ENCODE peak calls at places on chromosomes 16 and 17, in four cellular contexts. O is IMR-90; T is A549; E is CD8-positive, alpha-beta T cell. L is an unnamed sample.

GRCh38 chr17:81018044-81018802 is 16.7 kb upstream of the BAIAP2 start:
- DNase-seq in O (peak), T (no peak), E (peak), L (no peak)

GRCh38 chr16:50534091-50534490 is 14.1 kb upstream of the NKD1 start:
- DNase-seq in O (no peak), T (no peak), E (no peak), L (no peak)

GRCh38 chr17:80663783-80664206 is 119.2 kb downstream of the RPTOR start:
- DNase-seq in O (peak), T (no peak), E (peak), L (peak)

GRCh38 chr17:47695664-47696376 is 1.9 kb downstream of the TBKBP1 start:
- DNase-seq in O (no peak), T (no peak), E (no peak), L (no peak)

GRCh38 chr16:49918257-49918656 is 62.3 kb upstream of the ZNF423 start:
- DNase-seq in O (no peak), T (no peak), E (no peak), L (no peak)

GRCh38 chr16:8571061-8571596 is 19.2 kb downstream of the TMEM114 start:
- DNase-seq in O (peak), T (peak), E (no peak), L (no peak)

GRCh38 chr16:15765880-15766279 is 90.9 kb downstream of the MYH11 start:
- DNase-seq in O (peak), T (peak), E (peak), L (no peak)

GRCh38 chr17:55654821-55655220 is 67.8 kb downstream of the TMEM100 start:
- DNase-seq in O (no peak), T (no peak), E (no peak), L (no peak)

GRCh38 chr17:72394531-72394930 is 273.7 kb downstream of the SOX9 start:
- DNase-seq in O (no peak), T (no peak), E (no peak), L (no peak)

GRCh38 chr16:30748634-30749445 is 615 bp downstream of the PHKG2 start:
- DNase-seq in O (peak), T (peak), E (peak), L (no peak)

GRCh38 chr16:8931864-8932263 is 31.8 kb downstream of the USP7 start:
- DNase-seq in O (peak), T (peak), E (peak), L (no peak)

GRCh38 chr17:58301504-58302150 is 20.9 kb upstream of the MPO start:
- DNase-seq in O (no peak), T (no peak), E (no peak), L (peak)

GRCh38 chr16:11328172-11329079 is 16.8 kb upstream of the RMI2 start:
- DNase-seq in O (peak), T (peak), E (peak), L (peak)

GRCh38 chr17:75105269-75106080 is 4.3 kb upstream of the ARMC7 start:
- DNase-seq in O (peak), T (peak), E (no peak), L (peak)

GRCh38 chr17:8753976-8754440 is 4.3 kb downstream of the SPDYE4 start:
- DNase-seq in O (peak), T (peak), E (no peak), L (no peak)

GRCh38 chr17:2211661-2212327 is 91.8 kb downstream of the SMG6 start:
- DNase-seq in O (no peak), T (no peak), E (no peak), L (no peak)

GRCh38 chr17:72408122-72408382 is 287.2 kb downstream of the SOX9 start:
- DNase-seq in O (no peak), T (no peak), E (no peak), L (no peak)

GRCh38 chr17:51000835-51001638 is 119.6 kb downstream of the SPAG9 start:
- DNase-seq in O (peak), T (peak), E (no peak), L (no peak)

GRCh38 chr16:56332464-56333079 is 92.8 kb downstream of the AMFR start:
- DNase-seq in O (peak), T (peak), E (no peak), L (peak)

GRCh38 chr17:6525731-6526130 is 30.6 kb downstream of the PITPNM3 start:
- DNase-seq in O (no peak), T (no peak), E (no peak), L (no peak)

GRCh38 chr17:16419074-16419928 is 3.9 kb downstream of the TRPV2 start:
- DNase-seq in O (peak), T (peak), E (peak), L (no peak)

GRCh38 chr17:30345527-30346075 is 11.7 kb upstream of the TMIGD1 start:
- DNase-seq in O (no peak), T (no peak), E (no peak), L (no peak)

GRCh38 chr17:50127661-50128361 is 2.1 kb downstream of the SAMD14 start:
- DNase-seq in O (peak), T (no peak), E (no peak), L (no peak)

GRCh38 chr17:62708587-62708986 is 81.1 kb downstream of the MRC2 start:
- DNase-seq in O (no peak), T (peak), E (no peak), L (no peak)

GRCh38 chr17:48219605-48220004 is 112.0 kb downstream of the SNX11 start:
- DNase-seq in O (no peak), T (no peak), E (no peak), L (no peak)

DNA sequence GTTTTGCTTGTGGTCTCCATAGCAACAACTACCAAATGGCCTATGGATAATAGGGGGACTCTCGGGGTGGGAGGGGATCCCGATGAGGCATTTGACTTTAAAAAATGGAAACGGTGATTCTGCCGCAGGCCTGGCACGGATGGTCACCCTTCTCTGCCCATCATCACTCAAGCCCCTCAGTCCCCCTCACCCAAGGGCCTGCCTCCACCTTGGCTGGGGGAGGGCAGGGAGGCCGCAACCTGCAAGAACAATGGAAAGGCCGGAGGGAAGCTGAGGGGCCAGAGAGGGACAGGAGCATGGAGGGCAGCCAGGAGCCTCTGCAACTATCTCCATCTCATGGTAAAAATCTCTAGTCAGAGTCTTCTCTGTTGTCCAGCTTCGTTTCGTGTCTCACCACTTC is 231.3 kb upstream of the TNRC6C start:
- DNase-seq in O (no peak), T (no peak), E (no peak), L (no peak)
- H3K27ac ChIP-seq in O (no peak), T (no peak), E (no peak), L (no peak)

DNA sequence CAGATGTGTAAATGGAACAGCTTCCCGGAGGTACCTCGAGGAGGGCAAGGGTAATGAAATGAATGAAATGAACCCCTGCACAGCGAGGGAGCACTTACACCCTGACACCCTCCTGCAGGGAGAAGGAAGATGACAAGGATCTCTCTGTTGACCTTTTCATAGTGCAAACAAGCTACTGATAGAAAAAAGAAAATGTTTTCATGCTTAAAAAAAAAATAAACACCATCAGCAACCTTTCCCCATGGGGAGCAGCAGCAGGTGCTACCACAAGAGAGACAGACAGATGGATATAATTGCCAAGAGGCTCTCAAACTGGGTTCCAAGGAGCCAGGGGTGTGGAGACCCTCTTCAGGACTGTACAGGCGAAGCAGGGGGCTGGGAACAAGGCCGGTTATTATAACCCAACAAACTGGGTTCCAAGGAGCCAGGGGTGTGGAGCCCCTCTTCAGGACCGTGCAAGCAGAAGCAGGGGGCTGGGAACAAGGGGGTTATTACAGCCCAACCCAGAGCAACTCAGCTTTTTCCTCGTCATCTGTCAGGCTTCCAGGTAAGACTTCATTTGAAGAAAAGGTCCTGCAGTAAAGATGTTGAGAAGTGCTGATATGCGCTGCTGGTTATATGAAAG is 718 bp upstream of the RPH3AL start:
- DNase-seq in O (no peak), T (peak), E (no peak), L (no peak)
- H3K27ac ChIP-seq in O (no peak), T (peak), E (no peak), L (peak)

DNA sequence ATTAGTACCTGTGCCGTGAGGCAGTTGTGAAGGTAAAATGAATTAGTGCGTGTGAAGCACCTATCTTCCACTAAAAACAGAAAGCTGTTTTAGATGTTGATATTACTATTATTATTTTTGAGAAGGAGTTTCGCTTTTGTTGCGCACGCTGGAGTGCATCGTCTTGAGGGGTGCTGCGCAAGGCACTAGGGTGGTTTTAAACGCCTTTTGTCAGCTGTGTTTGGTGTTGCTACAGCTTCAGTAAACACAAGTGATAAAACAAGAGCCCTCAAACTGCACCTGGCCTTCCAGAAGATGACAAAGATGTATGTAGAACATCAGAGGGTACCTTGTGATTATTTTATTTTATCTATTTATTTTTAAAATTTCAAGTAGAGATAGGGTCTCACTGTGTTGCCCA is 38.2 kb downstream of the PLCG2 start:
- DNase-seq in O (no peak), T (no peak), E (no peak), L (no peak)
- H3K27ac ChIP-seq in O (no peak), T (no peak), E (peak), L (peak)

GRCh38 chr17:42347606-42348005 is 40.6 kb downstream of the STAT3 start:
- DNase-seq in O (no peak), T (no peak), E (no peak), L (no peak)
- H3K27ac ChIP-seq in O (peak), T (peak), E (no peak), L (peak)

L was measured in lung.